ENCODE peak calls at places on chromosome 7, in nine cellular contexts. G, E, H, C, J, A, Q, X and Z are unnamed samples.

GRCh38 chr7:148238926-148239325 is 351.6 kb upstream of the C7orf33 start:
- DNase-seq in G (no peak), E (no peak), H (no peak), C (no peak), J (no peak), A (no peak), Q (no peak), X (no peak), Z (peak)

GRCh38 chr7:85184599-85185354 is 2.1 kb downstream of the SEMA3D start:
- DNase-seq in G (no peak), E (peak), H (peak), C (no peak), J (no peak), A (no peak), Q (peak), X (no peak), Z (peak)

GRCh38 chr7:155227788-155228458 is 69.8 kb upstream of the INSIG1 start:
- DNase-seq in G (no peak), E (no peak), H (peak), C (no peak), J (no peak), A (no peak), Q (no peak), X (no peak), Z (no peak)

GRCh38 chr7:45711161-45711490 is 137.0 kb downstream of the ADCY1 start:
- DNase-seq in G (no peak), E (no peak), H (no peak), C (no peak), J (no peak), A (peak), Q (no peak), X (no peak), Z (no peak)

GRCh38 chr7:55093674-55094073 is 74.9 kb downstream of the EGFR start:
- DNase-seq in G (no peak), E (no peak), H (no peak), C (no peak), J (no peak), A (no peak), Q (no peak), X (no peak), Z (no peak)

GRCh38 chr7:46191776-46192175 is 270.7 kb upstream of the IGFBP3 start:
- DNase-seq in G (no peak), E (no peak), H (no peak), C (no peak), J (no peak), A (no peak), Q (peak), X (no peak), Z (no peak)

GRCh38 chr7:106979551-106980357 is 64.8 kb upstream of the PRKAR2B start:
- DNase-seq in G (peak), E (no peak), H (peak), C (no peak), J (no peak), A (no peak), Q (no peak), X (no peak), Z (no peak)

GRCh38 chr7:15836041-15836440 is 149.6 kb upstream of the MEOX2 start:
- DNase-seq in G (no peak), E (peak), H (no peak), C (no peak), J (no peak), A (no peak), Q (peak), X (no peak), Z (peak)

GRCh38 chr7:116809636-116810266 is 52.6 kb upstream of the CAPZA2 start:
- DNase-seq in G (no peak), E (peak), H (peak), C (peak), J (peak), A (no peak), Q (peak), X (no peak), Z (peak)

GRCh38 chr7:136687693-136688322 is 180.6 kb upstream of the CHRM2 start:
- DNase-seq in G (no peak), E (peak), H (peak), C (peak), J (peak), A (no peak), Q (peak), X (no peak), Z (peak)

GRCh38 chr7:70728873-70729552 is 402.9 kb upstream of the GALNT17 start:
- DNase-seq in G (no peak), E (no peak), H (peak), C (no peak), J (no peak), A (no peak), Q (peak), X (no peak), Z (peak)

GRCh38 chr7:45456105-45456504 is 118.1 kb upstream of the ADCY1 start:
- DNase-seq in G (no peak), E (no peak), H (no peak), C (no peak), J (no peak), A (no peak), Q (no peak), X (no peak), Z (no peak)

GRCh38 chr7:137816696-137817320 is 30.0 kb downstream of the DGKI start:
- DNase-seq in G (no peak), E (no peak), H (peak), C (peak), J (no peak), A (no peak), Q (no peak), X (no peak), Z (peak)

GRCh38 chr7:106217089-106217542 is 67.7 kb downstream of the NAMPT start:
- DNase-seq in G (peak), E (peak), H (no peak), C (peak), J (no peak), A (peak), Q (peak), X (no peak), Z (peak)

GRCh38 chr7:25215694-25216335 is 12.5 kb downstream of the NPVF start:
- DNase-seq in G (no peak), E (no peak), H (no peak), C (no peak), J (no peak), A (no peak), Q (no peak), X (no peak), Z (no peak)
- TF ChIP-seq CTCF in G (no peak), E (peak), H (no peak), C (no peak), J (no peak), A (no peak), Q (no peak), X (no peak), Z (no peak)

GRCh38 chr7:94396606-94397005 is 1.9 kb downstream of the COL1A2 start:
- DNase-seq in G (no peak), E (no peak), H (no peak), C (no peak), J (no peak), A (no peak), Q (peak), X (no peak), Z (peak)
- H3K4me3 ChIP-seq in G (peak), E (peak), H (peak), C (no peak), J (no peak), A (no peak), Q (peak), X (no peak), Z (peak)

GRCh38 chr7:103051520-103051919 is 23.1 kb downstream of the FBXL13 start:
- DNase-seq in G (no peak), E (no peak), H (no peak), C (no peak), J (no peak), A (no peak), Q (no peak), X (no peak), Z (no peak)
- TF ChIP-seq CTCF in G (no peak), E (no peak), H (no peak), C (no peak), J (no peak), A (no peak), Q (no peak), X (no peak), Z (no peak)

GRCh38 chr7:114931656-114932011 is 9.7 kb downstream of the MDFIC start:
- DNase-seq in G (no peak), E (no peak), H (no peak), C (no peak), J (peak), A (no peak), Q (no peak), X (no peak), Z (no peak)
- H3K4me3 ChIP-seq in G (no peak), E (no peak), H (no peak), C (no peak), J (no peak), A (no peak), Q (no peak), X (no peak), Z (no peak)

GRCh38 chr7:151087247-151088018 is 1.2 kb downstream of the AGAP3 start:
- DNase-seq in G (peak), E (no peak), H (peak), C (peak), J (peak), A (no peak), Q (peak), X (no peak), Z (peak)
- TF ChIP-seq CTCF in G (peak), E (no peak), H (peak), C (peak), J (no peak), A (no peak), Q (peak), X (no peak), Z (no peak)

GRCh38 chr7:132980406-132980805 is 101.5 kb downstream of the CHCHD3 start:
- DNase-seq in G (no peak), E (no peak), H (no peak), C (no peak), J (no peak), A (no peak), Q (no peak), X (no peak), Z (no peak)
- H3K4me3 ChIP-seq in G (no peak), E (no peak), H (no peak), C (no peak), J (no peak), A (no peak), Q (no peak), X (no peak), Z (no peak)

GRCh38 chr7:152859781-152860191 is 100.2 kb downstream of the ACTR3B start:
- DNase-seq in G (no peak), E (no peak), H (peak), C (peak), J (peak), A (no peak), Q (no peak), X (no peak), Z (no peak)
- TF ChIP-seq CTCF in G (no peak), E (peak), H (peak), C (peak), J (peak), A (no peak), Q (peak), X (peak), Z (no peak)

DNA sequence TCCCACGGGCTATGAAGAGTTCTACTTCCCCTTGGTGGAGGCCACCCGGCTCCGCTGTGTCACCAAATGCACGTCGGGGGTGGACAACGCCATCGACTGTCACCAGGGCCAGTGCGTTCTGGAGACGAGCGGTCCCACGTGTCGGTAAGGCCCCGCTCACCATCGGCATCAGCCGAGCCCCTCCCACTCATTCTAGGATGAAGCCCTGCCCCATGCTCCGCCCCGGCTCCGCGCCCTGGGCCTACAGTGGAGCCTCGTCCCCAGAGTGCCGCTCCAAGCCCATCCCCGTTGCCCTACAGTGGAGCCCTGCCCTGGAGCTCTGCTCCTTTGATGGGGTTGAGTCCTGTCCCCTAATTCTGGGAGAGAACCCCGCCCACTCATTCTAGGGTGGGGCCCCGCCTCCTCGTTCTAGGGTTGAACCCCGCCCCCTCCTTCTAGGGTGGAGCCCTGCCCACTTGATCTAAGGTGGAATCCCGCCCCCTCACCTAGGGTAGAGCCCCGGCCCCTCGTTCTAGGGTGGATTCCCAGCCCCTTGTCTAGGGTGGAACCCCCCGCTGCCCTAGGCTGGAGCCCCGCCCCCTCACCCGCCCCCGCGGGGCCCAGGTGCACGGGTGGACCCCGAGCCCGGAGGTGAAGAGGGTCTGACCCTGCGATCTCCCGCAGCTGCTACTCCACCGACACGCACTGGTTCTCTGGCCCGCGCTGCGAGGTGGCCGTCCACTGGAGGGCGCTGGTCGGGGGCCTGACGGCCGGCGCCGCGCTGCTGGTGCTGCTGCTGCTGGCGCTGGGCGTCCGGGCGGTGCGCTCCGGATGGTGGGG is 3.4 kb upstream of the MUC12 start:
- DNase-seq in G (peak), E (peak), H (peak), C (peak), J (peak), A (peak), Q (peak), X (no peak), Z (peak)
- H3K4me3 ChIP-seq in G (no peak), E (no peak), H (peak), C (peak), J (peak), A (no peak), Q (no peak), X (peak), Z (no peak)